ENCODE peak calls at places on chromosomes 5 and 9, in eight cellular contexts. S is pancreas; I is GM23248; W is tibial artery; R is cardiac muscle cell; Z is RWPE1; B is gastrocnemius medialis; C is effector memory CD4-positive, alpha-beta T cell. T is an unnamed sample.

GRCh38 chr5:157356576-157356975 is 90.7 kb downstream of the CYFIP2 start:
- DNase-seq in R (no peak), B (no peak), S (no peak), W (no peak), Z (no peak), I (no peak), C (no peak), T (no peak)

GRCh38 chr5:148966937-148967336 is 95.9 kb downstream of the SH3TC2 start:
- DNase-seq in W (no peak), S (no peak), B (no peak), R (no peak), C (no peak), Z (no peak), I (no peak), T (no peak)

GRCh38 chr5:172417983-172418630 is 36.2 kb downstream of the SH3PXD2B start:
- DNase-seq in S (peak), C (no peak), I (peak), W (peak), R (peak), B (peak), Z (peak), T (no peak)

GRCh38 chr9:125346351-125346750 is 84.7 kb downstream of the GAPVD1 start:
- DNase-seq in Z (no peak), W (no peak), R (no peak), I (no peak), B (no peak), C (no peak), S (no peak), T (no peak)

GRCh38 chr9:89497181-89497963 is 541 bp downstream of the SEMA4D start:
- DNase-seq in C (no peak), S (peak), Z (peak), W (no peak), I (no peak), R (no peak), B (peak), T (no peak)

GRCh38 chr5:82799346-82800077 is 277.7 kb downstream of the TMEM167A start:
- DNase-seq in W (no peak), C (no peak), S (no peak), B (no peak), R (no peak), I (no peak), Z (no peak), T (no peak)

GRCh38 chr5:172714491-172715420 is 56.2 kb downstream of the DUSP1 start:
- DNase-seq in S (peak), Z (peak), C (peak), W (peak), B (peak), R (peak), I (peak), T (peak)

GRCh38 chr9:6788175-6789016 is 30.6 kb downstream of the KDM4C start:
- DNase-seq in S (no peak), Z (peak), R (peak), C (no peak), I (peak), B (no peak), W (no peak), T (no peak)

GRCh38 chr5:174166231-174167079 is 120.9 kb downstream of the NSG2 start:
- DNase-seq in C (no peak), R (no peak), W (peak), S (no peak), B (no peak), I (no peak), Z (no peak), T (no peak)

GRCh38 chr5:143396353-143396940 is 7.0 kb downstream of the NR3C1 start:
- DNase-seq in R (no peak), C (no peak), B (no peak), Z (no peak), S (no peak), I (no peak), W (no peak), T (no peak)

GRCh38 chr9:83596899-83597504 is 25.9 kb upstream of the IDNK start:
- DNase-seq in W (no peak), R (peak), C (peak), I (peak), S (no peak), Z (peak), B (no peak), T (no peak)

GRCh38 chr5:162684145-162684544 is 616.6 kb downstream of the GABRG2 start:
- DNase-seq in S (no peak), R (no peak), W (no peak), Z (no peak), C (no peak), B (no peak), I (no peak), T (no peak)

GRCh38 chr5:179668404-179668803 is 12.4 kb downstream of the CBY3 start:
- DNase-seq in W (no peak), I (peak), R (peak), Z (no peak), B (no peak), S (no peak), C (peak), T (peak)

GRCh38 chr5:14063117-14063516 is 80.0 kb upstream of the TRIO start:
- DNase-seq in S (no peak), I (peak), B (no peak), R (no peak), Z (no peak), C (no peak), W (no peak), T (no peak)

GRCh38 chr5:53448851-53449250 is 31.6 kb upstream of the FST start:
- DNase-seq in C (no peak), B (no peak), R (no peak), Z (no peak), W (no peak), S (no peak), I (no peak), T (no peak)

GRCh38 chr5:168549554-168549953 is 20.4 kb downstream of the FBLL1 start:
- DNase-seq in Z (no peak), I (no peak), R (no peak), C (no peak), B (no peak), S (no peak), W (no peak), T (no peak)

GRCh38 chr9:33404782-33405362 is 2.5 kb upstream of the AQP7 start:
- DNase-seq in W (no peak), B (no peak), S (no peak), Z (no peak), C (no peak), I (peak), R (peak), T (no peak)

GRCh38 chr5:387491-388265 is 55.3 kb upstream of the EXOC3 start:
- DNase-seq in B (no peak), Z (no peak), W (peak), S (no peak), R (no peak), I (no peak), C (no peak), T (no peak)

GRCh38 chr9:69744688-69745380 is 15.0 kb downstream of the PTAR1 start:
- DNase-seq in Z (no peak), R (no peak), S (no peak), B (no peak), C (no peak), I (peak), W (no peak), T (no peak)

GRCh38 chr5:12745537-12745936 is 841.3 kb upstream of the CTNND2 start:
- DNase-seq in W (no peak), C (no peak), R (no peak), S (no peak), I (no peak), Z (no peak), B (no peak), T (no peak)

GRCh38 chr9:82893549-82893948 is 169.4 kb downstream of the RASEF start:
- DNase-seq in I (no peak), C (no peak), Z (no peak), W (no peak), S (no peak), B (no peak), R (no peak), T (no peak)

GRCh38 chr9:133991964-133992779 is at the start of gene VAV2:
- DNase-seq in R (peak), I (peak), C (peak), B (no peak), S (peak), Z (peak), W (peak), T (no peak)

GRCh38 chr5:71771191-71771590 is 52.1 kb downstream of the CARTPT start:
- DNase-seq in R (no peak), W (no peak), Z (no peak), I (no peak), S (no peak), B (no peak), C (no peak), T (no peak)
- H3K27ac ChIP-seq in R (no peak), W (no peak), Z (no peak), I (no peak), S (no peak), B (no peak), C (no peak), T (no peak)

GRCh38 chr5:91232523-91232922 is 150.6 kb downstream of the ARRDC3 start:
- DNase-seq in S (no peak), C (no peak), I (no peak), Z (no peak), R (no peak), B (no peak), W (no peak), T (no peak)

GRCh38 chr5:91240175-91240574 is 142.9 kb downstream of the ARRDC3 start:
- DNase-seq in W (no peak), I (no peak), R (no peak), C (no peak), Z (no peak), B (no peak), S (no peak), T (no peak)

GRCh38 chr5:91235194-91235793 is 147.8 kb downstream of the ARRDC3 start:
- DNase-seq in C (no peak), I (no peak), R (no peak), W (no peak), S (no peak), Z (no peak), B (no peak), T (no peak)
- H3K27ac ChIP-seq in C (no peak), I (no peak), R (no peak), W (no peak), S (no peak), Z (no peak), B (no peak), T (no peak)

GRCh38 chr5:150583541-150584225 is 56.8 kb upstream of the SYNPO start:
- DNase-seq in Z (no peak), R (no peak), C (no peak), S (no peak), W (peak), I (no peak), B (peak), T (no peak)
- H3K27ac ChIP-seq in Z (no peak), R (no peak), C (no peak), S (no peak), W (no peak), I (no peak), B (no peak), T (no peak)

DNA sequence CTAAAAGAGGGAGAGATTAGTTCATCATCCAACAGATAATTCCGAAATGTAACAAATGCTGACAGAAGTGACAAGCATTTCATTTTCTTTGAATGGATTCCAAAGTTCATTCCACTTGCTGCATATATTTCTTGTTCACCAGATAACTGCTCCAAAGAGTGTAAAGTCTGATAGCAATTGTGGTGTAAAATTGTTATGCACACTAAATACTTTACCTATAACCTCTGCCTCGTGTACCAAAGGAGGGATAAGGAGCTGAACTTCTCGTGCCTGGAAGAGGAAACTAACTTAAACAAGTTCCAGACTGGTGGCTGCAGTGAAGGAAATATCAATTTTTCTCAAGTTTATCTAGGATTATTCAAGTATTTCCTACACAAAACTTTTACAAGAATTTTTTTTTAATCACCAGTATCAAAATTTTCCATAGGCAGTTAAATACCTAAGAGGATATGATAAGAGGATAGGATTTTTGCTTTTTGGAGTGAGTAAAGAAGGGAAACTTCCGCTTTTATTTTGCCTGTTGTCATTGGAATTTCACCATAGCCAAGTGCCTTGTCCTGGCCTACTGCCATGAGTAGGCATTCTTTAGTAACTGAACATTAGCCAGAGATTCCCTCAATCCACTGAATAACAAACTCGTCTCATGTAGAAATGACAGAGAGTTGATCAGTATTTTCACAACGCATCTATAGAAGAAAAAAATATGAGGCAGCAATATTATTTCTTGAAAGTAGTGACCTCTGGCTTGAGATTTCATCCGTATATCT is 289.7 kb upstream of the ADAMTSL1 start:
- DNase-seq in B (no peak), Z (no peak), S (no peak), R (peak), I (no peak), C (no peak), W (no peak), T (no peak)
- H3K27ac ChIP-seq in B (no peak), Z (no peak), S (no peak), R (no peak), I (no peak), C (no peak), W (no peak), T (no peak)

GRCh38 chr9:90841213-90841612 is 39.6 kb downstream of the SYK start:
- DNase-seq in W (no peak), I (no peak), B (no peak), Z (no peak), R (no peak), S (no peak), C (no peak), T (no peak)
- H3K27ac ChIP-seq in W (no peak), I (no peak), B (no peak), Z (no peak), R (no peak), S (no peak), C (no peak), T (no peak)

T was measured in caudate nucleus.